ENCODE peak calls at places on chromosomes 11 and 22, in ten cellular contexts. C, S, I, Y, T, E, J, Z, Q and X are unnamed samples.

GRCh38 chr11:122772945-122773344 is 65.4 kb upstream of the CRTAM start:
- DNase-seq in C (no peak), S (no peak), I (no peak), Y (no peak), T (no peak), E (no peak), J (no peak), Z (peak), Q (no peak), X (no peak)

GRCh38 chr11:9201372-9202162 is 63.6 kb downstream of the DENND5A start:
- DNase-seq in C (no peak), S (no peak), I (no peak), Y (no peak), T (no peak), E (no peak), J (no peak), Z (no peak), Q (no peak), X (no peak)

GRCh38 chr11:118629761-118630661 is 22.6 kb downstream of the PHLDB1 start:
- DNase-seq in C (no peak), S (peak), I (no peak), Y (no peak), T (peak), E (no peak), J (no peak), Z (no peak), Q (no peak), X (no peak)

GRCh38 chr11:119791701-119792151 is 62.7 kb upstream of the NECTIN1 start:
- DNase-seq in C (peak), S (no peak), I (peak), Y (peak), T (no peak), E (no peak), J (no peak), Z (no peak), Q (no peak), X (no peak)

GRCh38 chr11:85805387-85805786 is 5.6 kb downstream of the SYTL2 start:
- DNase-seq in C (no peak), S (no peak), I (no peak), Y (no peak), T (no peak), E (no peak), J (no peak), Z (no peak), Q (no peak), X (no peak)

GRCh38 chr11:17724020-17724908 is 4.9 kb downstream of the MYOD1 start:
- DNase-seq in C (no peak), S (no peak), I (no peak), Y (no peak), T (no peak), E (no peak), J (no peak), Z (no peak), Q (no peak), X (no peak)

GRCh38 chr11:28887681-28888080 is 779.5 kb downstream of the METTL15 start:
- DNase-seq in C (no peak), S (no peak), I (no peak), Y (no peak), T (no peak), E (no peak), J (no peak), Z (no peak), Q (no peak), X (no peak)

GRCh38 chr22:35392357-35392756 is 7.6 kb upstream of the MCM5 start:
- DNase-seq in C (no peak), S (no peak), I (no peak), Y (no peak), T (no peak), E (no peak), J (no peak), Z (no peak), Q (no peak), X (no peak)

GRCh38 chr11:85040166-85040565 is 587.0 kb downstream of the DLG2 start:
- DNase-seq in C (no peak), S (no peak), I (no peak), Y (peak), T (no peak), E (no peak), J (no peak), Z (no peak), Q (no peak), X (no peak)

GRCh38 chr11:69099193-69099592 is 50.5 kb downstream of the TPCN2 start:
- DNase-seq in C (no peak), S (no peak), I (no peak), Y (no peak), T (no peak), E (no peak), J (no peak), Z (no peak), Q (no peak), X (no peak)

GRCh38 chr22:49693848-49694247 is 133.8 kb downstream of the BRD1 start:
- DNase-seq in C (no peak), S (no peak), I (no peak), Y (no peak), T (no peak), E (no peak), J (no peak), Z (no peak), Q (no peak), X (no peak)

GRCh38 chr11:19989191-19989590 is 171.1 kb downstream of the DBX1 start:
- DNase-seq in C (no peak), S (no peak), I (no peak), Y (no peak), T (no peak), E (no peak), J (no peak), Z (no peak), Q (no peak), X (no peak)

GRCh38 chr22:32809786-32810185 is 8.3 kb downstream of the TIMP3 start:
- DNase-seq in C (no peak), S (no peak), I (no peak), Y (no peak), T (no peak), E (no peak), J (no peak), Z (no peak), Q (no peak), X (no peak)

GRCh38 chr22:30564766-30565118 is 9.7 kb downstream of the GAL3ST1 start:
- DNase-seq in C (no peak), S (no peak), I (no peak), Y (no peak), T (no peak), E (no peak), J (peak), Z (no peak), Q (no peak), X (peak)

GRCh38 chr11:108732395-108732794 is 67.5 kb downstream of the DDX10 start:
- DNase-seq in C (no peak), S (peak), I (no peak), Y (no peak), T (peak), E (no peak), J (no peak), Z (no peak), Q (no peak), X (no peak)

GRCh38 chr22:36149464-36149863 is 11.1 kb downstream of the APOL3 start:
- DNase-seq in C (no peak), S (no peak), I (no peak), Y (no peak), T (no peak), E (no peak), J (no peak), Z (no peak), Q (peak), X (peak)

GRCh38 chr11:15157181-15157580 is 42.5 kb downstream of the INSC start:
- DNase-seq in C (no peak), S (no peak), I (no peak), Y (peak), T (no peak), E (no peak), J (peak), Z (no peak), Q (no peak), X (no peak)

GRCh38 chr11:1043563-1044096 is 7.1 kb upstream of the MUC6 start:
- DNase-seq in C (no peak), S (no peak), I (peak), Y (no peak), T (no peak), E (no peak), J (no peak), Z (no peak), Q (no peak), X (no peak)

GRCh38 chr11:64772318-64773018 is 5.9 kb downstream of the SF1 start:
- DNase-seq in C (no peak), S (no peak), I (no peak), Y (no peak), T (no peak), E (no peak), J (no peak), Z (no peak), Q (no peak), X (no peak)

GRCh38 chr11:33575311-33575710 is 125.3 kb downstream of the C11orf91 start:
- DNase-seq in C (no peak), S (no peak), I (no peak), Y (no peak), T (no peak), E (no peak), J (no peak), Z (no peak), Q (no peak), X (no peak)

GRCh38 chr11:111047376-111047775 is 198.1 kb upstream of the POU2AF2 start:
- DNase-seq in C (peak), S (no peak), I (no peak), Y (no peak), T (no peak), E (no peak), J (no peak), Z (no peak), Q (no peak), X (peak)

GRCh38 chr11:41536001-41536568 is 76.6 kb upstream of the LRRC4C start:
- DNase-seq in C (no peak), S (no peak), I (no peak), Y (no peak), T (no peak), E (no peak), J (no peak), Z (no peak), Q (no peak), X (no peak)

GRCh38 chr11:66017354-66017753 is 5.5 kb downstream of the CST6 start:
- DNase-seq in C (no peak), S (peak), I (no peak), Y (no peak), T (no peak), E (no peak), J (no peak), Z (no peak), Q (no peak), X (no peak)

GRCh38 chr22:38112361-38112760 is 1.9 kb upstream of the BAIAP2L2 start:
- DNase-seq in C (peak), S (no peak), I (no peak), Y (no peak), T (no peak), E (no peak), J (no peak), Z (no peak), Q (no peak), X (no peak)

GRCh38 chr11:122661182-122661945 is 5.8 kb downstream of the UBASH3B start:
- DNase-seq in C (no peak), S (peak), I (no peak), Y (peak), T (no peak), E (no peak), J (no peak), Z (peak), Q (no peak), X (no peak)

GRCh38 chr11:97703815-97704214 is 1314.0 kb downstream of the JRKL start:
- DNase-seq in C (no peak), S (no peak), I (no peak), Y (no peak), T (no peak), E (no peak), J (no peak), Z (no peak), Q (no peak), X (no peak)

GRCh38 chr22:24053481-24054226 is 42.5 kb downstream of the CABIN1 start:
- DNase-seq in C (no peak), S (no peak), I (no peak), Y (no peak), T (no peak), E (no peak), J (no peak), Z (no peak), Q (no peak), X (no peak)

GRCh38 chr11:67309661-67310061 is 6.3 kb downstream of the SSH3 start:
- DNase-seq in C (no peak), S (no peak), I (peak), Y (no peak), T (no peak), E (no peak), J (no peak), Z (no peak), Q (no peak), X (no peak)

GRCh38 chr11:7690648-7691047 is 15.6 kb downstream of the OVCH2 start:
- DNase-seq in C (no peak), S (no peak), I (no peak), Y (no peak), T (no peak), E (no peak), J (no peak), Z (no peak), Q (no peak), X (no peak)

GRCh38 chr11:23789938-23790371 is 706.9 kb upstream of the LUZP2 start:
- DNase-seq in C (no peak), S (no peak), I (no peak), Y (no peak), T (no peak), E (no peak), J (no peak), Z (peak), Q (no peak), X (no peak)

GRCh38 chr11:86617502-86617901 is 54.9 kb downstream of the ME3 start:
- DNase-seq in C (no peak), S (no peak), I (no peak), Y (peak), T (no peak), E (no peak), J (no peak), Z (no peak), Q (no peak), X (no peak)

GRCh38 chr11:128251140-128251539 is 336.2 kb downstream of the ETS1 start:
- DNase-seq in C (no peak), S (no peak), I (no peak), Y (no peak), T (no peak), E (no peak), J (no peak), Z (no peak), Q (no peak), X (no peak)

GRCh38 chr22:42961815-42962214 is 53.1 kb downstream of the PACSIN2 start:
- DNase-seq in C (no peak), S (no peak), I (no peak), Y (no peak), T (no peak), E (no peak), J (no peak), Z (no peak), Q (no peak), X (no peak)